ENCODE peak calls at places on chromosomes 2 and 18, in seven cellular contexts. One of them, this sample, is unnamed.

GRCh38 chr2:69031466-69031865 is 18.5 kb downstream of the ANTXR1 start:
- DNase-seq in K562: no peak
- DNase-seq in HCT116: no peak
- DNase-seq in GM12878: no peak
- DNase-seq in SK-N-SH: no peak
- DNase-seq in H1: no peak
- DNase-seq in HepG2: no peak
- DNase-seq in this sample: no peak

GRCh38 chr18:48866028-48866733 is 84.6 kb downstream of the SMAD7 start:
- DNase-seq in K562: no peak
- DNase-seq in HCT116: no peak
- DNase-seq in GM12878: no peak
- DNase-seq in SK-N-SH: peak
- DNase-seq in H1: no peak
- DNase-seq in HepG2: no peak
- DNase-seq in this sample: no peak

GRCh38 chr2:185145316-185146121 is 547.2 kb downstream of the ZNF804A start:
- DNase-seq in K562: no peak
- DNase-seq in HCT116: no peak
- DNase-seq in GM12878: no peak
- DNase-seq in SK-N-SH: no peak
- DNase-seq in H1: no peak
- DNase-seq in HepG2: peak
- DNase-seq in this sample: no peak

GRCh38 chr2:177645241-177645640 is 252.7 kb downstream of the AGPS start:
- DNase-seq in K562: no peak
- DNase-seq in HCT116: no peak
- DNase-seq in GM12878: no peak
- DNase-seq in SK-N-SH: no peak
- DNase-seq in H1: no peak
- DNase-seq in HepG2: no peak
- DNase-seq in this sample: no peak

GRCh38 chr2:54579682-54580349 is 123.7 kb downstream of the SPTBN1 start:
- DNase-seq in K562: no peak
- DNase-seq in HCT116: no peak
- DNase-seq in GM12878: peak
- DNase-seq in SK-N-SH: no peak
- DNase-seq in H1: no peak
- DNase-seq in HepG2: peak
- DNase-seq in this sample: peak

GRCh38 chr2:189506514-189506976 is 65.3 kb downstream of the WDR75 start:
- DNase-seq in K562: peak
- DNase-seq in HCT116: peak
- DNase-seq in GM12878: no peak
- DNase-seq in SK-N-SH: no peak
- DNase-seq in H1: no peak
- DNase-seq in HepG2: peak
- DNase-seq in this sample: no peak

GRCh38 chr2:115389898-115390297 is 947.5 kb downstream of the DPP10 start:
- DNase-seq in K562: no peak
- DNase-seq in HCT116: no peak
- DNase-seq in GM12878: no peak
- DNase-seq in SK-N-SH: no peak
- DNase-seq in H1: no peak
- DNase-seq in HepG2: no peak
- DNase-seq in this sample: no peak

GRCh38 chr2:186380805-186381204 is 105.3 kb upstream of the ZC3H15 start:
- DNase-seq in K562: no peak
- DNase-seq in HCT116: no peak
- DNase-seq in GM12878: no peak
- DNase-seq in SK-N-SH: no peak
- DNase-seq in H1: no peak
- DNase-seq in HepG2: no peak
- DNase-seq in this sample: no peak

GRCh38 chr2:96207778-96208143 is 866 bp downstream of the STARD7 start:
- DNase-seq in K562: no peak
- DNase-seq in HCT116: no peak
- DNase-seq in GM12878: no peak
- DNase-seq in SK-N-SH: no peak
- DNase-seq in H1: no peak
- DNase-seq in HepG2: no peak
- DNase-seq in this sample: no peak

GRCh38 chr2:43890855-43891254 is 52.1 kb downstream of the ABCG8 start:
- DNase-seq in K562: no peak
- DNase-seq in HCT116: no peak
- DNase-seq in GM12878: no peak
- DNase-seq in SK-N-SH: no peak
- DNase-seq in H1: no peak
- DNase-seq in HepG2: no peak
- DNase-seq in this sample: no peak

GRCh38 chr2:102392942-102393341 is 30.0 kb upstream of the IL18RAP start:
- DNase-seq in K562: no peak
- DNase-seq in HCT116: no peak
- DNase-seq in GM12878: no peak
- DNase-seq in SK-N-SH: no peak
- DNase-seq in H1: no peak
- DNase-seq in HepG2: no peak
- DNase-seq in this sample: no peak

GRCh38 chr2:151922845-151923666 is 94.8 kb upstream of the ARL5A start:
- DNase-seq in K562: no peak
- DNase-seq in HCT116: no peak
- DNase-seq in GM12878: no peak
- DNase-seq in SK-N-SH: no peak
- DNase-seq in H1: no peak
- DNase-seq in HepG2: peak
- DNase-seq in this sample: peak

GRCh38 chr2:167294031-167294774 is 405.9 kb downstream of the XIRP2 start:
- DNase-seq in K562: no peak
- DNase-seq in HCT116: no peak
- DNase-seq in GM12878: no peak
- DNase-seq in SK-N-SH: peak
- DNase-seq in H1: no peak
- DNase-seq in HepG2: no peak
- DNase-seq in this sample: no peak

GRCh38 chr2:238854246-238854645 is 6.4 kb downstream of the TWIST2 start:
- DNase-seq in K562: no peak
- DNase-seq in HCT116: no peak
- DNase-seq in GM12878: no peak
- DNase-seq in SK-N-SH: no peak
- DNase-seq in H1: no peak
- DNase-seq in HepG2: no peak
- DNase-seq in this sample: no peak

GRCh38 chr2:99032786-99033185 is 96.8 kb upstream of the CRACDL start:
- DNase-seq in K562: no peak
- DNase-seq in HCT116: peak
- DNase-seq in GM12878: no peak
- DNase-seq in SK-N-SH: no peak
- DNase-seq in H1: no peak
- DNase-seq in HepG2: no peak
- DNase-seq in this sample: no peak

GRCh38 chr2:230234845-230235244 is 9.3 kb downstream of the SP140 start:
- DNase-seq in K562: no peak
- DNase-seq in HCT116: no peak
- DNase-seq in GM12878: peak
- DNase-seq in SK-N-SH: no peak
- DNase-seq in H1: no peak
- DNase-seq in HepG2: no peak
- DNase-seq in this sample: no peak

GRCh38 chr18:5720132-5720531 is 175.2 kb downstream of the TMEM200C start:
- DNase-seq in K562: no peak
- DNase-seq in HCT116: no peak
- DNase-seq in GM12878: no peak
- DNase-seq in SK-N-SH: no peak
- DNase-seq in H1: no peak
- DNase-seq in HepG2: no peak
- DNase-seq in this sample: no peak

GRCh38 chr2:28765316-28765715 is 13.7 kb downstream of the PPP1CB start:
- DNase-seq in K562: no peak
- DNase-seq in HCT116: no peak
- DNase-seq in GM12878: no peak
- DNase-seq in SK-N-SH: no peak
- DNase-seq in H1: no peak
- DNase-seq in HepG2: no peak
- DNase-seq in this sample: no peak

GRCh38 chr2:158099716-158100115 is 2.0 kb upstream of the UPP2 start:
- DNase-seq in K562: no peak
- DNase-seq in HCT116: no peak
- DNase-seq in GM12878: no peak
- DNase-seq in SK-N-SH: no peak
- DNase-seq in H1: no peak
- DNase-seq in HepG2: peak
- DNase-seq in this sample: no peak

GRCh38 chr2:158102446-158102845 is 770 bp downstream of the UPP2 start:
- DNase-seq in K562: no peak
- DNase-seq in HCT116: no peak
- DNase-seq in GM12878: no peak
- DNase-seq in SK-N-SH: no peak
- DNase-seq in H1: no peak
- DNase-seq in HepG2: no peak
- DNase-seq in this sample: no peak

GRCh38 chr2:158103358-158104021 is 1.8 kb downstream of the UPP2 start:
- DNase-seq in K562: no peak
- DNase-seq in HCT116: no peak
- DNase-seq in GM12878: no peak
- DNase-seq in SK-N-SH: no peak
- DNase-seq in H1: no peak
- DNase-seq in HepG2: no peak
- DNase-seq in this sample: no peak

GRCh38 chr2:158100411-158100810 is 1.3 kb upstream of the UPP2 start:
- DNase-seq in K562: no peak
- DNase-seq in HCT116: no peak
- DNase-seq in GM12878: no peak
- DNase-seq in SK-N-SH: no peak
- DNase-seq in H1: no peak
- DNase-seq in HepG2: no peak
- DNase-seq in this sample: no peak

GRCh38 chr2:158101384-158101926 is at the start of gene UPP2:
- DNase-seq in K562: no peak
- DNase-seq in HCT116: no peak
- DNase-seq in GM12878: no peak
- DNase-seq in SK-N-SH: no peak
- DNase-seq in H1: no peak
- DNase-seq in HepG2: peak
- DNase-seq in this sample: no peak
- TF ChIP-seq JUND in K562: no peak
- TF ChIP-seq JUND in HCT116: no peak
- TF ChIP-seq JUND in GM12878: no peak
- TF ChIP-seq JUND in SK-N-SH: no peak
- TF ChIP-seq JUND in H1: no peak
- TF ChIP-seq JUND in HepG2: no peak
- TF ChIP-seq JUND in this sample: no peak

GRCh38 chr2:161250864-161251436 is 57.3 kb upstream of the PSMD14 start:
- DNase-seq in K562: peak
- DNase-seq in HCT116: peak
- DNase-seq in GM12878: no peak
- DNase-seq in SK-N-SH: peak
- DNase-seq in H1: no peak
- DNase-seq in HepG2: peak
- DNase-seq in this sample: peak
- TF ChIP-seq JUND in K562: no peak
- TF ChIP-seq JUND in HCT116: peak
- TF ChIP-seq JUND in GM12878: no peak
- TF ChIP-seq JUND in SK-N-SH: no peak
- TF ChIP-seq JUND in H1: no peak
- TF ChIP-seq JUND in HepG2: no peak
- TF ChIP-seq JUND in this sample: no peak

GRCh38 chr18:74023220-74023619 is 124.4 kb downstream of the FBXO15 start:
- DNase-seq in K562: no peak
- DNase-seq in HCT116: no peak
- DNase-seq in GM12878: no peak
- DNase-seq in SK-N-SH: no peak
- DNase-seq in H1: no peak
- DNase-seq in HepG2: no peak
- DNase-seq in this sample: no peak

GRCh38 chr18:74013955-74014354 is 133.7 kb downstream of the FBXO15 start:
- DNase-seq in K562: no peak
- DNase-seq in HCT116: no peak
- DNase-seq in GM12878: no peak
- DNase-seq in SK-N-SH: no peak
- DNase-seq in H1: no peak
- DNase-seq in HepG2: no peak
- DNase-seq in this sample: no peak

DNA sequence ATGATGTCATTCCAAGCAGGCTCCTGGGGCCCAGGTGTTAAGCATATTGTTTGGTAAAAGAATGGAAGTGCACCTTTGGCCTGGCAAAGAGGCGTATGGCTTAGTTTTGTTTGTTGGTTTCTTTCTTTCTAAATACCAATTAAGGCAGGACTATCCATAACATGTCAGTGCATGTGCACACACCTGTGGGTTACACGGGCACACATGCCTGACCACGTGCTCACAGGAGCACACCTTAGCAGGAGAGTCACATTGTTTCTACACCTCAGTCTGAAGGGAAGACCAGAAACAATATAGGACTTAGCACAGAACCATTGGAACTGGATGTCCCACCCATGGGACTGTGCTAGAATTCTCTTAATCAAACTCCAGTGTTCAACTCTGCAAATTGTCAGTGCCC is 127.8 kb downstream of the FBXO15 start:
- DNase-seq in K562: no peak
- DNase-seq in HCT116: no peak
- DNase-seq in GM12878: no peak
- DNase-seq in SK-N-SH: no peak
- DNase-seq in H1: no peak
- DNase-seq in HepG2: no peak
- DNase-seq in this sample: no peak
- TF ChIP-seq JUND in K562: no peak
- TF ChIP-seq JUND in HCT116: no peak
- TF ChIP-seq JUND in GM12878: no peak
- TF ChIP-seq JUND in SK-N-SH: no peak
- TF ChIP-seq JUND in H1: no peak
- TF ChIP-seq JUND in HepG2: no peak
- TF ChIP-seq JUND in this sample: no peak

DNA sequence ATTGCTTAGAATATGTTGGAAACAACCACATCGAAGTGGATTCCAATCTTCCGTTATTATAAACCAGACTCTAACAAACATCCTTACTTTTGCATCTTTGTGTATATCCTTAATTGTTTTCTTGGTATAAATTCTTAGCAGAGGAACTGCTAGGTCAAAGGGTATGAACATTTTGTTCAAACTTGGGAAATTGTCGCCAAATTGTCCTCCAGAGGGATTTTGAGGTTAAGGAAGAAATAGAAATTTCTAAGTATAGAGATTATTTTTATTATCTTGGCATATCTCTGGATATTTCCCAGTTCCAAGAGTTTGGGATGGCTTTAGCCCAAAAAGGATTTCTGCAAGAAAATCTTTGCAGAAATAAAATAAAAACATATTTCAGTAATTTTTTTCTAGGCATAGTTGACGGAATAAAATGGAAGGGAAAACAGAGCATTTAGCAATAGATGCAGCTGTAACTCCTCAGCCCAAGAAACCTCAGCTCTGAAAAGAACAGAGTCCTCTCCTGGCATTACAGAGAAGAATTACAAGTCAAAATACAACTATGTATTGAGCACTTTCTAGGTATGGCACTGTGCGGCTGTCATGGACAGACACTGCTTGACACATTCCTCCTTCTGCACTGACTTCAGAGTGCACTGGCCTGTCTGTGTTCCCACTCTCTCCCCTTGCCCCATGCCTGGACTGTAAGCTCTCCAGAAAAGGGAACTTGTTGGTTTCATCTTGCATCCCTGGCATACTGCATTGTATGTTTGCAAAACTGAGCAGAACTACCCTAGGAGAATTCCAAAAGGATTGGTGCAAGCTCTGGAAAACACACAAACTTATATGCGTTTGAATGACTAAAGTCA is 117.3 kb upstream of the STON1 start:
- DNase-seq in K562: no peak
- DNase-seq in HCT116: no peak
- DNase-seq in GM12878: no peak
- DNase-seq in SK-N-SH: no peak
- DNase-seq in H1: no peak
- DNase-seq in HepG2: no peak
- DNase-seq in this sample: no peak
- TF ChIP-seq JUND in K562: no peak
- TF ChIP-seq JUND in HCT116: no peak
- TF ChIP-seq JUND in GM12878: no peak
- TF ChIP-seq JUND in SK-N-SH: no peak
- TF ChIP-seq JUND in H1: no peak
- TF ChIP-seq JUND in HepG2: no peak
- TF ChIP-seq JUND in this sample: no peak